ENCODE peak calls at places on chromosomes 7 and 10, in five cellular contexts. One of them, this sample, is unnamed.

GRCh38 chr7:103987455-103987854 is 2.0 kb downstream of the RELN start:
- DNase-seq in neural progenitor cell: peak; percentile 45
- DNase-seq in CD8-positive, alpha-beta memory T cell: no peak
- DNase-seq in endothelial cell of umbilical vein: no peak
- DNase-seq in mesendoderm: no peak
- DNase-seq in this sample: no peak

GRCh38 chr7:123601530-123601929 is at the start of gene ASB15:
- DNase-seq in CD8-positive, alpha-beta memory T cell: no peak
- DNase-seq in neural progenitor cell: peak; percentile 55
- DNase-seq in mesendoderm: no peak
- DNase-seq in endothelial cell of umbilical vein: no peak
- DNase-seq in this sample: no peak

GRCh38 chr7:13109201-13109600 is 421.8 kb downstream of the ARL4A start:
- DNase-seq in endothelial cell of umbilical vein: no peak
- DNase-seq in mesendoderm: no peak
- DNase-seq in neural progenitor cell: no peak
- DNase-seq in CD8-positive, alpha-beta memory T cell: no peak
- DNase-seq in this sample: no peak

GRCh38 chr7:40810274-40810673 is 675.5 kb downstream of the SUGCT start:
- DNase-seq in neural progenitor cell: no peak
- DNase-seq in mesendoderm: no peak
- DNase-seq in endothelial cell of umbilical vein: no peak
- DNase-seq in CD8-positive, alpha-beta memory T cell: no peak
- DNase-seq in this sample: no peak

GRCh38 chr10:122671355-122671754 is 28.3 kb downstream of the C10orf120 start:
- DNase-seq in endothelial cell of umbilical vein: no peak
- DNase-seq in neural progenitor cell: no peak
- DNase-seq in CD8-positive, alpha-beta memory T cell: no peak
- DNase-seq in mesendoderm: no peak
- DNase-seq in this sample: no peak

GRCh38 chr10:99678921-99679320 is 19.6 kb downstream of the ENTPD7 start:
- DNase-seq in mesendoderm: no peak
- DNase-seq in neural progenitor cell: no peak
- DNase-seq in endothelial cell of umbilical vein: no peak
- DNase-seq in CD8-positive, alpha-beta memory T cell: no peak
- DNase-seq in this sample: no peak

GRCh38 chr10:83062871-83063270 is 1076.4 kb upstream of the GHITM start:
- DNase-seq in mesendoderm: peak; percentile 68
- DNase-seq in endothelial cell of umbilical vein: no peak
- DNase-seq in CD8-positive, alpha-beta memory T cell: no peak
- DNase-seq in neural progenitor cell: no peak
- DNase-seq in this sample: no peak

GRCh38 chr10:91672021-91672608 is 39.2 kb upstream of the PPP1R3C start:
- DNase-seq in CD8-positive, alpha-beta memory T cell: no peak
- DNase-seq in mesendoderm: peak; percentile 53
- DNase-seq in neural progenitor cell: peak; percentile 59
- DNase-seq in endothelial cell of umbilical vein: peak; percentile 31
- DNase-seq in this sample: no peak

GRCh38 chr10:28838908-28839307 is 161.6 kb downstream of the BAMBI start:
- DNase-seq in endothelial cell of umbilical vein: peak; percentile 11
- DNase-seq in CD8-positive, alpha-beta memory T cell: no peak
- DNase-seq in mesendoderm: no peak
- DNase-seq in neural progenitor cell: no peak
- DNase-seq in this sample: no peak

GRCh38 chr10:112448903-112449302 is 1.9 kb downstream of the VTI1A start:
- DNase-seq in endothelial cell of umbilical vein: no peak
- DNase-seq in CD8-positive, alpha-beta memory T cell: no peak
- DNase-seq in neural progenitor cell: no peak
- DNase-seq in mesendoderm: no peak
- DNase-seq in this sample: no peak

GRCh38 chr7:74479066-74479781 is 25.5 kb downstream of the GTF2IRD1 start:
- DNase-seq in mesendoderm: no peak
- DNase-seq in endothelial cell of umbilical vein: no peak
- DNase-seq in CD8-positive, alpha-beta memory T cell: no peak
- DNase-seq in neural progenitor cell: no peak
- DNase-seq in this sample: no peak

GRCh38 chr7:154914580-154915380 is 88.1 kb downstream of the PAXIP1 start:
- DNase-seq in CD8-positive, alpha-beta memory T cell: peak; percentile 20
- DNase-seq in mesendoderm: peak; percentile 19
- DNase-seq in neural progenitor cell: no peak
- DNase-seq in endothelial cell of umbilical vein: no peak
- DNase-seq in this sample: no peak

GRCh38 chr10:24483701-24484100 is 240.0 kb downstream of the ARHGAP21 start:
- DNase-seq in CD8-positive, alpha-beta memory T cell: no peak
- DNase-seq in neural progenitor cell: peak; percentile 21
- DNase-seq in endothelial cell of umbilical vein: no peak
- DNase-seq in mesendoderm: peak; percentile 78
- DNase-seq in this sample: no peak

GRCh38 chr10:92239600-92240288 is 51.1 kb downstream of the CPEB3 start:
- DNase-seq in endothelial cell of umbilical vein: peak; percentile 39
- DNase-seq in neural progenitor cell: peak; percentile 76
- DNase-seq in CD8-positive, alpha-beta memory T cell: peak; percentile 40
- DNase-seq in mesendoderm: peak; percentile 53
- DNase-seq in this sample: peak; percentile 43

GRCh38 chr10:125953778-125954385 is 57.5 kb downstream of the FANK1 start:
- DNase-seq in neural progenitor cell: no peak
- DNase-seq in CD8-positive, alpha-beta memory T cell: no peak
- DNase-seq in mesendoderm: peak; percentile 22
- DNase-seq in endothelial cell of umbilical vein: no peak
- DNase-seq in this sample: no peak

GRCh38 chr10:107496594-107496993 is 332.1 kb upstream of the SORCS1 start:
- DNase-seq in mesendoderm: no peak
- DNase-seq in neural progenitor cell: no peak
- DNase-seq in endothelial cell of umbilical vein: no peak
- DNase-seq in CD8-positive, alpha-beta memory T cell: no peak
- DNase-seq in this sample: no peak

GRCh38 chr7:40571796-40572195 is 437.0 kb downstream of the SUGCT start:
- DNase-seq in neural progenitor cell: no peak
- DNase-seq in endothelial cell of umbilical vein: no peak
- DNase-seq in CD8-positive, alpha-beta memory T cell: no peak
- DNase-seq in mesendoderm: peak; percentile 54
- DNase-seq in this sample: no peak

GRCh38 chr10:13890617-13891541 is 304.1 kb downstream of the PRPF18 start:
- DNase-seq in mesendoderm: peak; percentile 52
- DNase-seq in endothelial cell of umbilical vein: peak; percentile 56
- DNase-seq in neural progenitor cell: peak; percentile 62
- DNase-seq in CD8-positive, alpha-beta memory T cell: no peak
- DNase-seq in this sample: no peak

GRCh38 chr7:116226664-116227063 is 16.3 kb downstream of the TES start:
- DNase-seq in neural progenitor cell: no peak
- DNase-seq in mesendoderm: no peak
- DNase-seq in endothelial cell of umbilical vein: no peak
- DNase-seq in CD8-positive, alpha-beta memory T cell: no peak
- DNase-seq in this sample: no peak

GRCh38 chr10:34031410-34031809 is 696.9 kb upstream of the NRP1 start:
- DNase-seq in neural progenitor cell: no peak
- DNase-seq in endothelial cell of umbilical vein: no peak
- DNase-seq in mesendoderm: no peak
- DNase-seq in CD8-positive, alpha-beta memory T cell: no peak
- DNase-seq in this sample: no peak

GRCh38 chr7:49081076-49081475 is 156.7 kb downstream of the CDC14C start:
- DNase-seq in mesendoderm: no peak
- DNase-seq in CD8-positive, alpha-beta memory T cell: no peak
- DNase-seq in endothelial cell of umbilical vein: no peak
- DNase-seq in neural progenitor cell: no peak
- DNase-seq in this sample: no peak

GRCh38 chr10:8102708-8103401 is 48.4 kb downstream of the GATA3 start:
- DNase-seq in mesendoderm: peak; percentile 30
- DNase-seq in neural progenitor cell: no peak
- DNase-seq in endothelial cell of umbilical vein: no peak
- DNase-seq in CD8-positive, alpha-beta memory T cell: no peak
- DNase-seq in this sample: no peak

GRCh38 chr7:28174442-28174841 is 6.2 kb downstream of the JAZF1 start:
- DNase-seq in endothelial cell of umbilical vein: no peak
- DNase-seq in mesendoderm: no peak
- DNase-seq in CD8-positive, alpha-beta memory T cell: no peak
- DNase-seq in neural progenitor cell: no peak
- DNase-seq in this sample: peak; percentile 29

GRCh38 chr10:117374506-117375359 is 507 bp downstream of the PDZD8 start:
- DNase-seq in neural progenitor cell: peak; percentile 77
- DNase-seq in endothelial cell of umbilical vein: peak; percentile 46
- DNase-seq in mesendoderm: peak; percentile 59
- DNase-seq in CD8-positive, alpha-beta memory T cell: peak; percentile 34
- DNase-seq in this sample: peak; percentile 18

GRCh38 chr7:151700621-151701185 is 176.2 kb downstream of the PRKAG2 start:
- DNase-seq in mesendoderm: no peak
- DNase-seq in neural progenitor cell: no peak
- DNase-seq in CD8-positive, alpha-beta memory T cell: no peak
- DNase-seq in endothelial cell of umbilical vein: no peak
- DNase-seq in this sample: no peak

GRCh38 chr10:29635711-29636144 is 957 bp upstream of the SVIL start:
- DNase-seq in CD8-positive, alpha-beta memory T cell: no peak
- DNase-seq in neural progenitor cell: peak; percentile 69
- DNase-seq in mesendoderm: peak; percentile 84
- DNase-seq in endothelial cell of umbilical vein: peak; percentile 57
- DNase-seq in this sample: no peak

GRCh38 chr7:159136013-159136412 is 8.7 kb downstream of the VIPR2 start:
- DNase-seq in mesendoderm: no peak
- DNase-seq in neural progenitor cell: no peak
- DNase-seq in CD8-positive, alpha-beta memory T cell: no peak
- DNase-seq in endothelial cell of umbilical vein: no peak
- DNase-seq in this sample: no peak

GRCh38 chr10:88278912-88279311 is 304.2 kb downstream of the RNLS start:
- DNase-seq in neural progenitor cell: no peak
- DNase-seq in mesendoderm: no peak
- DNase-seq in CD8-positive, alpha-beta memory T cell: peak; percentile 4
- DNase-seq in endothelial cell of umbilical vein: no peak
- DNase-seq in this sample: no peak

GRCh38 chr10:129946868-129947267 is 17.2 kb downstream of the EBF3 start:
- DNase-seq in endothelial cell of umbilical vein: no peak
- DNase-seq in neural progenitor cell: no peak
- DNase-seq in CD8-positive, alpha-beta memory T cell: no peak
- DNase-seq in mesendoderm: no peak
- DNase-seq in this sample: no peak

GRCh38 chr10:121823993-121824463 is 103.8 kb downstream of the ATE1 start:
- DNase-seq in CD8-positive, alpha-beta memory T cell: peak; percentile 7
- DNase-seq in neural progenitor cell: peak; percentile 43
- DNase-seq in mesendoderm: peak; percentile 53
- DNase-seq in endothelial cell of umbilical vein: peak; percentile 54
- DNase-seq in this sample: no peak

GRCh38 chr10:104255244-104255981 is 721 bp downstream of the GSTO1 start:
- DNase-seq in neural progenitor cell: peak; percentile 50
- DNase-seq in endothelial cell of umbilical vein: peak; percentile 94
- DNase-seq in CD8-positive, alpha-beta memory T cell: peak; percentile 28
- DNase-seq in mesendoderm: peak; percentile 26
- DNase-seq in this sample: no peak

GRCh38 chr7:77714195-77714594 is 17.9 kb downstream of the RSBN1L start:
- DNase-seq in endothelial cell of umbilical vein: no peak
- DNase-seq in mesendoderm: no peak
- DNase-seq in CD8-positive, alpha-beta memory T cell: no peak
- DNase-seq in neural progenitor cell: no peak
- DNase-seq in this sample: no peak

GRCh38 chr7:142299226-142299625 is 41.4 kb upstream of the PRSS58 start:
- DNase-seq in endothelial cell of umbilical vein: no peak
- DNase-seq in CD8-positive, alpha-beta memory T cell: no peak
- DNase-seq in mesendoderm: no peak
- DNase-seq in neural progenitor cell: no peak
- DNase-seq in this sample: no peak
- H3K4me3 ChIP-seq in endothelial cell of umbilical vein: no peak overlapping the region
- H3K4me3 ChIP-seq in CD8-positive, alpha-beta memory T cell: no peak overlapping the region
- H3K4me3 ChIP-seq in mesendoderm: no peak overlapping the region
- H3K4me3 ChIP-seq in neural progenitor cell: no peak overlapping the region
- H3K4me3 ChIP-seq in this sample: no peak overlapping the region

GRCh38 chr7:30463400-30464145 is 15.0 kb downstream of the NOD1 start:
- DNase-seq in mesendoderm: no peak
- DNase-seq in endothelial cell of umbilical vein: no peak
- DNase-seq in CD8-positive, alpha-beta memory T cell: no peak
- DNase-seq in neural progenitor cell: no peak
- DNase-seq in this sample: no peak
- H3K4me1 ChIP-seq in mesendoderm: no peaks in the 10 kb centered on the region
- H3K4me1 ChIP-seq in endothelial cell of umbilical vein: peaks cover 25% of the 10 kb centered on the region
- H3K4me1 ChIP-seq in CD8-positive, alpha-beta memory T cell: peaks cover 6% of the 10 kb centered on the region
- H3K4me1 ChIP-seq in neural progenitor cell: peaks cover under 1% of the 10 kb centered on the region
- H3K4me1 ChIP-seq in this sample: peaks cover 4% of the 10 kb centered on the region

GRCh38 chr7:150381096-150381495 is 2.0 kb downstream of the ZNF775 start:
- DNase-seq in neural progenitor cell: peak; percentile 1
- DNase-seq in mesendoderm: no peak
- DNase-seq in endothelial cell of umbilical vein: no peak
- DNase-seq in CD8-positive, alpha-beta memory T cell: no peak
- DNase-seq in this sample: no peak

GRCh38 chr7:150381785-150382122 is 2.6 kb downstream of the ZNF775 start:
- DNase-seq in CD8-positive, alpha-beta memory T cell: no peak
- DNase-seq in endothelial cell of umbilical vein: no peak
- DNase-seq in neural progenitor cell: no peak
- DNase-seq in mesendoderm: no peak
- DNase-seq in this sample: no peak

GRCh38 chr7:150383710-150384397 is 4.7 kb downstream of the ZNF775 start:
- DNase-seq in neural progenitor cell: peak; percentile 98
- DNase-seq in CD8-positive, alpha-beta memory T cell: no peak
- DNase-seq in endothelial cell of umbilical vein: no peak
- DNase-seq in mesendoderm: peak; percentile 98
- DNase-seq in this sample: no peak

GRCh38 chr7:150382844-150383225 is 3.7 kb downstream of the ZNF775 start:
- DNase-seq in CD8-positive, alpha-beta memory T cell: no peak
- DNase-seq in neural progenitor cell: no peak
- DNase-seq in mesendoderm: no peak
- DNase-seq in endothelial cell of umbilical vein: no peak
- DNase-seq in this sample: no peak

DNA sequence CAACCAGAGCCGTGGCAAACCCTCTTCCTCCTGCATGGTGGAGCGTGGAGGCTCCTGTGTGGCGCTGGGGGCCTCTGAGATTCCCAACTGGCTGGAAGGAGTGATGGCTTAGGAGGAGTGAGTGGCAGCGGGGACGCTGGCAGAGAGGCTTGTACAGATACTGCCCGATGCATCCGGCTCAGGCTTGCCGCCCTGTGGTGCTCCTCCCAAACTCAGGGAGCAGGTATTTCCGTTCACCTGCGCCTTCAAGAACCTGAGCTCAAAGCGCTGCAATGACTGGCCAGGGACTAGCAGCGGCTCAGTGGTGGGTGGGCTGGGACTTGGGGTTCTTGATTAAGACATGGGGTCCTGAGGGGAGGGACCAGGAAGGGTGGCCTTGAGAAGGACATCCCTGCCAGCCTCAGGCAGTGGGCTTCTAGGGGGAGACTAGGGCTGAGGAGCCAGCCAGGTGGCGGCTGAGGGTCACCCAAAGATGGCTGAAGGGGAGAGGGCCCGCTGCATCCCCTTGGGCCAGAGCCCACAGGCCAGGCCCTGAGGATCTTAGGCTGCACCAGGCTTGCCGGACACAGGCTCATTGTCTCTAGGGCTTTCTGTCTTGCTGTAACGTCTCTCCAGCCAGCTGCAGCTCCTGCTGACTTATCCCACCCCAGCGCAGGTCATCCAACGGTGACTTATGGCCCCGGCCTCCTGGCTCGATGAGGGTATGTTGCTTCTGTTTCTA is 3.2 kb downstream of the ZNF775 start:
- DNase-seq in endothelial cell of umbilical vein: no peak
- DNase-seq in mesendoderm: no peak
- DNase-seq in neural progenitor cell: peak; percentile 58
- DNase-seq in CD8-positive, alpha-beta memory T cell: no peak
- DNase-seq in this sample: no peak
- H3K27ac ChIP-seq in endothelial cell of umbilical vein: no peak overlapping the region
- H3K27ac ChIP-seq in mesendoderm: no peak overlapping the region
- H3K27ac ChIP-seq in neural progenitor cell: peak overlapping the region; percentile 84
- H3K27ac ChIP-seq in CD8-positive, alpha-beta memory T cell: no peak overlapping the region
- H3K27ac ChIP-seq in this sample: no peak overlapping the region

GRCh38 chr10:43201545-43202131 is 63.4 kb downstream of the CSGALNACT2 start:
- DNase-seq in endothelial cell of umbilical vein: no peak
- DNase-seq in CD8-positive, alpha-beta memory T cell: no peak
- DNase-seq in mesendoderm: no peak
- DNase-seq in neural progenitor cell: no peak
- DNase-seq in this sample: no peak
- H3K4me3 ChIP-seq in endothelial cell of umbilical vein: no peak overlapping the region
- H3K4me3 ChIP-seq in CD8-positive, alpha-beta memory T cell: no peak overlapping the region
- H3K4me3 ChIP-seq in mesendoderm: no peak overlapping the region
- H3K4me3 ChIP-seq in neural progenitor cell: peak overlapping the region; percentile 58
- H3K4me3 ChIP-seq in this sample: peak overlapping the region; percentile 24